ENCODE peak calls at places on chromosomes 7 and 10, in seven cellular contexts. W, Y, T, S, J, U and N are unnamed samples.
A peak's percentile ranks its signal among the peaks of the same experiment; 100 is the strongest.

GRCh38 chr10:92757066-92757716 is 67.4 kb downstream of the HHEX start:
- DNase-seq in W (no peak), Y (no peak), T (peak; percentile 78), S (peak; percentile 63), J (peak; percentile 41), U (peak; percentile 32), N (no peak)

GRCh38 chr7:50474382-50475155 is 24.4 kb upstream of the FIGNL1 start:
- DNase-seq in W (no peak), Y (no peak), T (no peak), S (no peak), J (no peak), U (peak; percentile 23), N (no peak)

GRCh38 chr10:44911081-44911540 is at the start of gene TMEM72:
- DNase-seq in W (no peak), Y (no peak), T (no peak), S (no peak), J (peak; percentile 54), U (no peak), N (no peak)

GRCh38 chr10:26474062-26474461 is 35.9 kb downstream of the APBB1IP start:
- DNase-seq in W (no peak), Y (no peak), T (no peak), S (no peak), J (no peak), U (no peak), N (no peak)

GRCh38 chr10:125401462-125401861 is 241.1 kb upstream of the CTBP2 start:
- DNase-seq in W (no peak), Y (no peak), T (no peak), S (no peak), J (no peak), U (no peak), N (no peak)

GRCh38 chr10:128854965-128855364 is 612.1 kb upstream of the MGMT start:
- DNase-seq in W (no peak), Y (no peak), T (no peak), S (no peak), J (no peak), U (no peak), N (no peak)

GRCh38 chr10:96646251-96646740 is 59.5 kb upstream of the TM9SF3 start:
- DNase-seq in W (no peak), Y (no peak), T (no peak), S (no peak), J (no peak), U (no peak), N (no peak)

GRCh38 chr10:60611291-60611747 is 167.0 kb upstream of the CDK1 start:
- DNase-seq in W (no peak), Y (no peak), T (no peak), S (no peak), J (no peak), U (peak; percentile 57), N (no peak)

GRCh38 chr7:143492043-143492471 is 14.4 kb downstream of the TAS2R41 start:
- DNase-seq in W (no peak), Y (no peak), T (no peak), S (peak; percentile 23), J (no peak), U (no peak), N (no peak)

GRCh38 chr7:96402913-96403312 is 81.0 kb upstream of the SLC25A13 start:
- DNase-seq in W (no peak), Y (no peak), T (no peak), S (no peak), J (no peak), U (no peak), N (no peak)

GRCh38 chr7:143974457-143974856 is 19.8 kb downstream of the OR2F1 start:
- DNase-seq in W (no peak), Y (no peak), T (no peak), S (no peak), J (no peak), U (peak; percentile 10), N (no peak)

GRCh38 chr10:34710391-34710751 is 104.7 kb downstream of the PARD3 start:
- DNase-seq in W (no peak), Y (no peak), T (no peak), S (no peak), J (no peak), U (peak; percentile 44), N (no peak)

GRCh38 chr10:1674501-1674900 is 62.8 kb downstream of the ADARB2 start:
- DNase-seq in W (no peak), Y (no peak), T (no peak), S (no peak), J (no peak), U (no peak), N (no peak)

GRCh38 chr7:70539622-70540021 is 592.3 kb upstream of the GALNT17 start:
- DNase-seq in W (no peak), Y (no peak), T (no peak), S (no peak), J (no peak), U (no peak), N (no peak)

GRCh38 chr10:130740788-130741785 is 570.4 kb downstream of the TCERG1L start:
- DNase-seq in W (no peak), Y (no peak), T (no peak), S (no peak), J (no peak), U (no peak), N (no peak)

GRCh38 chr10:84755311-84755710 is 426.9 kb downstream of the CCSER2 start:
- DNase-seq in W (no peak), Y (no peak), T (no peak), S (no peak), J (no peak), U (no peak), N (no peak)

GRCh38 chr7:6642861-6643640 is 5.9 kb downstream of the ZNF316 start:
- DNase-seq in W (no peak), Y (no peak), T (no peak), S (no peak), J (no peak), U (no peak), N (no peak)

GRCh38 chr10:24551161-24551560 is 172.5 kb downstream of the ARHGAP21 start:
- DNase-seq in W (no peak), Y (no peak), T (no peak), S (no peak), J (no peak), U (peak; percentile 14), N (no peak)

GRCh38 chr10:43749145-43749576 is 100.5 kb upstream of the ZNF32 start:
- DNase-seq in W (no peak), Y (no peak), T (no peak), S (no peak), J (no peak), U (no peak), N (no peak)

GRCh38 chr7:116150588-116150987 is 59.8 kb upstream of the TES start:
- DNase-seq in W (no peak), Y (no peak), T (peak; percentile 38), S (no peak), J (no peak), U (no peak), N (no peak)

GRCh38 chr10:105577865-105578607 is 936.9 kb downstream of the SORCS3 start:
- DNase-seq in W (no peak), Y (no peak), T (no peak), S (no peak), J (no peak), U (no peak), N (no peak)

GRCh38 chr10:93081834-93082233 is 8.1 kb downstream of the CYP26A1 start:
- DNase-seq in W (no peak), Y (no peak), T (no peak), S (no peak), J (no peak), U (no peak), N (no peak)

GRCh38 chr7:150481207-150481920 is 30.9 kb downstream of the GIMAP8 start:
- DNase-seq in W (no peak), Y (peak; percentile 27), T (no peak), S (no peak), J (no peak), U (no peak), N (no peak)

GRCh38 chr10:18659784-18660561 is 742 bp downstream of the ARL5B start:
- DNase-seq in W (no peak), Y (no peak), T (no peak), S (no peak), J (no peak), U (peak; percentile 37), N (peak; percentile 12)

GRCh38 chr7:39453743-39454355 is 112.4 kb upstream of the YAE1 start:
- DNase-seq in W (no peak), Y (peak; percentile 6), T (peak; percentile 22), S (peak; percentile 21), J (peak; percentile 79), U (peak; percentile 33), N (peak; percentile 9)

GRCh38 chr7:1966631-1967200 is 266.0 kb downstream of the MAD1L1 start:
- DNase-seq in W (no peak), Y (no peak), T (no peak), S (no peak), J (no peak), U (no peak), N (no peak)

GRCh38 chr10:69872326-69872725 is 70.6 kb downstream of the COL13A1 start:
- DNase-seq in W (no peak), Y (no peak), T (no peak), S (no peak), J (no peak), U (no peak), N (no peak)

GRCh38 chr7:103687981-103688380 is 242.0 kb upstream of the SLC26A5 start:
- DNase-seq in W (peak; percentile 55), Y (no peak), T (no peak), S (no peak), J (no peak), U (no peak), N (peak; percentile 54)

GRCh38 chr10:99620713-99621453 is 644 bp upstream of the SLC25A28 start:
- DNase-seq in W (peak; percentile 61), Y (peak; percentile 71), T (no peak), S (peak; percentile 85), J (peak; percentile 90), U (peak; percentile 85), N (peak; percentile 72)

GRCh38 chr7:104160375-104160774 is 47.4 kb downstream of the ORC5 start:
- DNase-seq in W (peak; percentile 13), Y (no peak), T (no peak), S (no peak), J (no peak), U (no peak), N (no peak)

GRCh38 chr7:139753079-139753692 is 24.6 kb downstream of the HIPK2 start:
- DNase-seq in W (no peak), Y (no peak), T (no peak), S (no peak), J (no peak), U (no peak), N (no peak)

GRCh38 chr7:88344271-88344670 is 37.6 kb upstream of the STEAP4 start:
- DNase-seq in W (no peak), Y (no peak), T (no peak), S (no peak), J (no peak), U (no peak), N (no peak)

GRCh38 chr7:17638727-17639126 is 301.6 kb downstream of the SNX13 start:
- DNase-seq in W (no peak), Y (no peak), T (no peak), S (no peak), J (no peak), U (no peak), N (no peak)

GRCh38 chr10:131077031-131077430 is 234.5 kb downstream of the TCERG1L start:
- DNase-seq in W (no peak), Y (no peak), T (no peak), S (no peak), J (no peak), U (no peak), N (no peak)

GRCh38 chr7:54813398-54813797 is 54.4 kb upstream of the SEC61G start:
- DNase-seq in W (no peak), Y (no peak), T (no peak), S (no peak), J (no peak), U (no peak), N (no peak)